ENCODE peak calls at places on chromosomes 13 and 19, in six cellular contexts. M is IMR-90, T is osteoblast, J is left lung, N is heart left ventricle, P is adrenal gland. A is an unnamed sample. For H3K36me3 and H3K4me1, the result is how much of the 10 kb centered on the place peaks cover.

GRCh38 chr19:5460748-5461147 is 5.5 kb downstream of the ZNRF4 start:
- DNase-seq in M (no peak), T (no peak), J (no peak), N (no peak), P (no peak), A (no peak)

GRCh38 chr13:46310066-46310465 is 77.0 kb downstream of the RUBCNL start:
- DNase-seq in M (no peak), T (no peak), J (no peak), N (no peak), P (no peak), A (no peak)

GRCh38 chr13:62653371-62653770 is 1237.7 kb upstream of the PCDH20 start:
- DNase-seq in M (peak), T (peak), J (no peak), N (no peak), P (no peak), A (no peak)

GRCh38 chr13:44790289-44790688 is 199.0 kb downstream of the NUFIP1 start:
- DNase-seq in M (no peak), T (no peak), J (no peak), N (no peak), P (no peak), A (no peak)

GRCh38 chr19:40691421-40692211 is 1.2 kb upstream of the NUMBL start:
- DNase-seq in M (no peak), T (peak), J (no peak), N (peak), P (no peak), A (no peak)

GRCh38 chr13:23050126-23050525 is 130.7 kb upstream of the SGCG start:
- DNase-seq in M (no peak), T (no peak), J (no peak), N (no peak), P (no peak), A (no peak)

GRCh38 chr13:94711561-94712286 is 621 bp downstream of the SOX21 start:
- DNase-seq in M (no peak), T (peak), J (no peak), N (no peak), P (no peak), A (peak)

GRCh38 chr19:12872941-12873890 is 8.0 kb downstream of the DNASE2 start:
- DNase-seq in M (peak), T (peak), J (no peak), N (peak), P (peak), A (peak)

GRCh38 chr13:33072759-33073158 is 56.5 kb downstream of the KL start:
- DNase-seq in M (no peak), T (no peak), J (no peak), N (no peak), P (no peak), A (no peak)

GRCh38 chr13:90118467-90119071 is 1228.9 kb upstream of the MIR17HG start:
- DNase-seq in M (no peak), T (no peak), J (no peak), N (no peak), P (no peak), A (no peak)

GRCh38 chr13:25372275-25373081 is 704 bp downstream of the ATP8A2 start:
- DNase-seq in M (no peak), T (peak), J (no peak), N (no peak), P (no peak), A (peak)

GRCh38 chr19:47427241-47428176 is 8.2 kb upstream of the MEIS3 start:
- DNase-seq in M (peak), T (peak), J (peak), N (no peak), P (peak), A (peak)

GRCh38 chr19:53896682-53897081 is 12.4 kb upstream of the CACNG7 start:
- DNase-seq in M (no peak), T (peak), J (no peak), N (no peak), P (no peak), A (no peak)

DNA sequence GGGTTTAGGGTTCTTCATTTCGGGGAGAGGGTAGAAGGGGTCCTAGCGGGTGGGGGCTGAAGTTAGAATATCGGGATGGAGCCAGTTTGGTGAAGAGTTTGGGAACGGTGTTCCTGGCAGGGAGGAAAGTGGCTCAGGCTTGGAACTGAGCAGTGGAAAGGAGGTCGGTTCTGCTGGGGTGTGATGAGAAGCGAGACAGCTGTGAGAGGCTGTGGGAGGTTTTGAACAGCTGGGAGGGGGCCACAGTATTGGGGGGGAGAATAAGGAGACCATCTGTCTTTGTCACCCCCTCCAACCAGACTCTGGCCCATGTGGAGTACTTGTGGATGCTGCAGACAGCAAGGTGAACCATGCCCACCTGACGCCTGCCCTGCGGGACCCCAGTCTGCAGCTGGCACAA is 1.0 kb upstream of the TM6SF2 start:
- DNase-seq in M (no peak), T (peak), J (no peak), N (no peak), P (no peak), A (no peak)
- H3K36me3 ChIP-seq in M (under half), T (under half), J (under half), N (under half), P (under half), A (under half)

GRCh38 chr19:18021121-18021755 is 13.3 kb downstream of the ARRDC2 start:
- DNase-seq in M (peak), T (peak), J (peak), N (peak), P (peak), A (no peak)

GRCh38 chr19:18027151-18027550 is 19.2 kb downstream of the ARRDC2 start:
- DNase-seq in M (no peak), T (no peak), J (no peak), N (no peak), P (no peak), A (no peak)

GRCh38 chr19:18020212-18021067 is 12.5 kb downstream of the ARRDC2 start:
- DNase-seq in M (peak), T (peak), J (peak), N (peak), P (peak), A (no peak)

GRCh38 chr19:18023596-18024212 is 15.7 kb downstream of the ARRDC2 start:
- DNase-seq in M (no peak), T (peak), J (peak), N (peak), P (peak), A (no peak)
- H3K4me3 ChIP-seq in M (no peak), T (no peak), J (no peak), N (no peak), P (no peak), A (peak)

GRCh38 chr19:719081-719512 is 10.4 kb downstream of the PALM start:
- DNase-seq in M (no peak), T (peak), J (no peak), N (peak), P (peak), A (no peak)

GRCh38 chr19:722553-723101 is 13.9 kb downstream of the PALM start:
- DNase-seq in M (no peak), T (peak), J (no peak), N (peak), P (peak), A (no peak)

GRCh38 chr19:718251-719024 is 9.7 kb downstream of the PALM start:
- DNase-seq in M (no peak), T (peak), J (no peak), N (no peak), P (peak), A (no peak)

GRCh38 chr19:719636-720377 is 11.1 kb downstream of the PALM start:
- DNase-seq in M (no peak), T (peak), J (no peak), N (no peak), P (peak), A (no peak)

DNA sequence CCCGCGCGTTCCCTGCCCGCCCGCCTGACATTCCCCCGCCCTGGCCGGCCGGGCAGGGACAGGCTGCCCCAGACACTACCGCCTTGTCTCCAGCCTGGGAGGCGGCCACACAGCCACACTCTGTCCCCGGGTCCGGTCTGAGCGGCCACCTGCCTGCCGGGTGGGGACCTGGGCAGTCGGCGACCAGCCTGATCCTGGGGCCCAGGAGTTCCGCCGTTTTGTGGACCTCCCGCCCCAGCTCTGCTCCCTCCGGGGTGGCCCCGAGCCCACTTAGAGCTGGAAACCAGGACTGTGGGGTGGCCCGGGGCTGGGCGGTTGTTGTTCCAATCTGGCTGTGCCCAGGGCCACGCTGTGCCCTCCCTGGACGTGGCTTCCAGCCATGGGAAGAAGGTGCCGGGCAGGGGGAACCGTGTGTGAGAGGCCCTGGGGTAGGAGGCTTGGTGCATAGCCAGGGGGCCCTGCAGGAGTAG is 12.0 kb downstream of the PALM start:
- DNase-seq in M (no peak), T (peak), J (no peak), N (no peak), P (no peak), A (no peak)
- H3K4me1 ChIP-seq in M (under half), T (under half), J (under half), N (under half), P (under half), A (under half)

GRCh38 chr19:2656533-2656932 is 46.0 kb downstream of the GNG7 start:
- DNase-seq in M (no peak), T (no peak), J (no peak), N (no peak), P (no peak), A (no peak)
- H3K36me3 ChIP-seq in M (under half), T (under half), J (under half), N (under half), P (under half), A (under half)

DNA sequence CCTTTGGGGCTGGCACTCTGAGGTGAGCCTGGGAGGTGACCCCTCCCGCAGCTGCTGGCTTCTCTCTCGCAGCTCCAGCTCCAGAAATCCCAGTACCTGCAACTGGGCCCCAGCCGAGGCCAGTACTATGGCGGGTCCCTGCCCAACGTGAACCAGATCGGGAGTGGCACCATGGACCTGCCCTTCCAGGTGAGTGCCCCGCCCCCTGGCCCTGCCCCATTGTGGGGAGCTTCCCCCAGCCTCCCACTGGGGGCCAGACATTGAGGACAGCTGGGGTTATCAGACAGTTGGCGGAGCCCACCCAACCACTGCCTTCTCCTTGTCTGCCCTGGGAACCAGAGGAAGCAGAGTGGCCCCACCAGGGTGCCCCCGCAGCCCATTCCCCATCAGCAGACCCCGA is 48.3 kb downstream of the COMP start:
- DNase-seq in M (no peak), T (peak), J (no peak), N (no peak), P (no peak), A (no peak)
- H3K4me3 ChIP-seq in M (no peak), T (no peak), J (no peak), N (no peak), P (no peak), A (no peak)

A was measured in HAP-1.